ENCODE peak calls at places on chromosomes 1 and 21, in four cellular contexts. C is AML-193; J is stimulated activated CD8-positive, alpha-beta memory T cell treated with anti-CD3 and anti-CD28 coated beads, Interleukin-7, amount 100 ng/mL, for 1 hour; B is germinal center. W is an unnamed sample.

GRCh38 chr1:56355422-56355821 is 223.9 kb downstream of the PLPP3 start:
- DNase-seq in B (no peak), C (no peak), J (no peak), W (no peak)

GRCh38 chr21:42187976-42188653 is 30.8 kb upstream of the ABCG1 start:
- DNase-seq in B (peak), J (peak), C (peak), W (peak)

GRCh38 chr1:220908757-220909156 is 29.5 kb downstream of the HLX start:
- DNase-seq in B (no peak), C (peak), J (no peak), W (no peak)

GRCh38 chr21:17853393-17854275 is 34.5 kb upstream of the C21orf91 start:
- DNase-seq in C (peak), J (no peak), B (no peak), W (no peak)

GRCh38 chr1:63886348-63886747 is 112.5 kb downstream of the ROR1 start:
- DNase-seq in J (no peak), B (no peak), C (no peak), W (no peak)

GRCh38 chr1:164703415-164703814 is 144.4 kb downstream of the PBX1 start:
- DNase-seq in J (no peak), C (no peak), B (no peak), W (no peak)

GRCh38 chr1:169844941-169845608 is 48.6 kb downstream of the SCYL3 start:
- DNase-seq in C (no peak), J (no peak), B (no peak), W (no peak)

GRCh38 chr1:69765941-69766340 is 198.2 kb downstream of the LRRC7 start:
- DNase-seq in C (no peak), J (no peak), B (no peak), W (no peak)